ENCODE peak calls at places on chromosomes 12 and 14, in six cellular contexts. O, K, D, M, C and P are unnamed samples.

GRCh38 chr12:77166711-77167110 is 101.3 kb upstream of the E2F7 start:
- DNase-seq in O (no peak), K (no peak), D (no peak), M (no peak), C (no peak), P (no peak)

GRCh38 chr14:49615776-49616175 is 4.7 kb downstream of the RPL36AL start:
- DNase-seq in O (no peak), K (no peak), D (no peak), M (no peak), C (no peak), P (no peak)

GRCh38 chr14:103550451-103551337 is 11.8 kb downstream of the BAG5 start:
- DNase-seq in O (peak), K (no peak), D (no peak), M (no peak), C (no peak), P (no peak)

GRCh38 chr12:80230068-80230467 is 130.7 kb downstream of the OTOGL start:
- DNase-seq in O (no peak), K (peak), D (peak), M (no peak), C (no peak), P (no peak)

GRCh38 chr12:128114485-128114884 is 152.5 kb upstream of the TMEM132C start:
- DNase-seq in O (no peak), K (no peak), D (no peak), M (no peak), C (no peak), P (no peak)

GRCh38 chr12:132205271-132206092 is 61.2 kb downstream of the NOC4L start:
- DNase-seq in O (no peak), K (no peak), D (no peak), M (no peak), C (no peak), P (no peak)

GRCh38 chr12:26512213-26512612 is 316.8 kb downstream of the SSPN start:
- DNase-seq in O (no peak), K (no peak), D (peak), M (no peak), C (no peak), P (no peak)

GRCh38 chr12:51801027-51801426 is 47.5 kb downstream of the FIGNL2 start:
- DNase-seq in O (no peak), K (no peak), D (no peak), M (no peak), C (no peak), P (no peak)

GRCh38 chr12:46389130-46389616 is 16.6 kb upstream of the SLC38A2 start:
- DNase-seq in O (no peak), K (no peak), D (no peak), M (no peak), C (no peak), P (no peak)

GRCh38 chr14:24098927-24099813 is 5.1 kb downstream of the PCK2 start:
- DNase-seq in O (no peak), K (no peak), D (no peak), M (no peak), C (no peak), P (no peak)

GRCh38 chr14:53683229-53683628 is 273.4 kb downstream of the BMP4 start:
- DNase-seq in O (no peak), K (no peak), D (no peak), M (no peak), C (no peak), P (no peak)

GRCh38 chr14:101788016-101788695 is 26.6 kb downstream of the PPP2R5C start:
- DNase-seq in O (no peak), K (no peak), D (no peak), M (no peak), C (no peak), P (no peak)

GRCh38 chr12:118103601-118104382 is at the start of gene VSIG10:
- DNase-seq in O (peak), K (no peak), D (peak), M (peak), C (peak), P (no peak)

GRCh38 chr12:52285851-52286530 is 5.3 kb downstream of the KRT81 start:
- DNase-seq in O (no peak), K (no peak), D (no peak), M (no peak), C (peak), P (no peak)

GRCh38 chr14:45199246-45199645 is 53.8 kb downstream of the MIS18BP1 start:
- DNase-seq in O (no peak), K (no peak), D (no peak), M (no peak), C (no peak), P (no peak)

GRCh38 chr12:49805409-49805808 is 22.8 kb downstream of the NCKAP5L start:
- DNase-seq in O (no peak), K (no peak), D (no peak), M (no peak), C (no peak), P (no peak)

GRCh38 chr12:2834581-2835491 is at the start of gene NRIP2:
- DNase-seq in O (no peak), K (no peak), D (peak), M (no peak), C (no peak), P (no peak)

GRCh38 chr12:15712160-15712559 is 77.0 kb downstream of the EPS8 start:
- DNase-seq in O (no peak), K (no peak), D (no peak), M (no peak), C (no peak), P (no peak)

GRCh38 chr14:77059276-77059934 is 30.9 kb upstream of the IRF2BPL start:
- DNase-seq in O (no peak), K (peak), D (peak), M (no peak), C (no peak), P (no peak)

GRCh38 chr12:66014818-66015217 is 115.7 kb downstream of the LLPH start:
- DNase-seq in O (no peak), K (no peak), D (no peak), M (no peak), C (no peak), P (no peak)

GRCh38 chr12:62632521-62632920 is 165.9 kb downstream of the MON2 start:
- DNase-seq in O (peak), K (no peak), D (peak), M (peak), C (peak), P (no peak)

GRCh38 chr12:108576660-108577234 is 14.4 kb downstream of the ISCU start:
- DNase-seq in O (no peak), K (no peak), D (no peak), M (peak), C (no peak), P (no peak)

GRCh38 chr12:27730097-27730588 is 19.5 kb downstream of the MRPS35 start:
- DNase-seq in O (no peak), K (no peak), D (no peak), M (no peak), C (no peak), P (no peak)

GRCh38 chr12:95538002-95538401 is 13.3 kb downstream of the USP44 start:
- DNase-seq in O (no peak), K (no peak), D (no peak), M (no peak), C (no peak), P (no peak)
- TF ChIP-seq POLR2AphosphoS5 in O (no peak), K (no peak), D (no peak), M (no peak), C (no peak), P (no peak)

GRCh38 chr14:48125654-48126053 is 450.2 kb upstream of the MDGA2 start:
- DNase-seq in O (no peak), K (no peak), D (peak), M (no peak), C (no peak), P (no peak)
- TF ChIP-seq POLR2AphosphoS5 in O (no peak), K (no peak), D (no peak), M (no peak), C (no peak), P (no peak)

DNA sequence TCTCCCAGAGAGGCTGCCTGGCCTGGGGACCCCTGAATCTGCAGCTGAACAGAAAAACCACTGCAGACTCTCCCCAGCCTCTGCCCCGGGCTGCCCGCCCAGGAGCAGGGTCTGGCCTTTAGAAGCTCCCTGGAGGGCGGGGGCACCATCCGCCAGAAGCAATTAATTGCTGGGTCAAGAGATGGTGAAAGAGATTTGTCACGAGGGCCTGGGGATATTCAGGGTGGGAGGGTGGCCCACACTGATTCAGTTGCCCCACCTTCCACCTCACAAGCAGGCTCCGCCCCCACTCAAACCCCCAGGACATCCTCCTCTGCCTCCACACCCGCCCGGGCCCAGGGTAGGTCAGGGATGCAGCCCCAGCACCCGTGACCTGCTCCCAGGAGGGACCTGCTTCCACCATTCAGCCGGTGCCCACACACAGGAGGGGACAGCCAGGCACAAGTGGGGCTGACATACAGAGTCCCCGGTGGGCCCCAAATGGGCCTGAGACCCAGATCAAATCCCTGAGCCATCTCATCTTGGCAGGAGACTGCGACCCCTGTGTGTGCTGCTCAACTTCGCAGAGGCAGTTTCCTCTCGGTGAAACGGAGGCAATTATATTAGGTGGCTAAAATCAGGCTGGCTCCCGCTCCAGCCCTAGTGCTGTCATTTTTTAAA is 23.0 kb downstream of the NCOR2 start:
- DNase-seq in O (no peak), K (no peak), D (no peak), M (no peak), C (no peak), P (no peak)
- TF ChIP-seq POLR2AphosphoS5 in O (no peak), K (no peak), D (no peak), M (no peak), C (no peak), P (no peak)

DNA sequence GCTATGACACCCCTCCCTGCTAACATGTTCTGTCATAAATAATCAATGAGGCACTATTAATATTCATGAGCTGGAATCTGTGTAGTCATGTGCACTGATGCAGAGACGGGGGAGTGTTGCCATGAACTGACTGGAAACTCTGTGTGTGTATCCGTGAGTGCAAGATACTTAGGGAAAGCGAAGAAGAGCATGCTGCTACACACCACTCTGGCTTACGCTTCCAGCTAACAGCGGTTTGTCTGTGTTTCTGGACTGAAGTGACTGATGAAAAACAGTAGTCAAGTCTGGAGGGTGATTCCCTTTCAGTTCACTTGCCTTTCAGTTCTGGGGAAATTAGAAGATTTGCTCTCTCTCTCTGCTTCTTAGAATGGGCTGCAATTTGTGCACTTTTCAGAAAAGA is 249.5 kb downstream of the PDZRN4 start:
- DNase-seq in O (no peak), K (no peak), D (no peak), M (no peak), C (no peak), P (peak)
- TF ChIP-seq POLR2AphosphoS5 in O (no peak), K (no peak), D (no peak), M (no peak), C (no peak), P (no peak)